ENCODE peak calls at places on chromosomes 5 and 9, in five cellular contexts. F, W, R, T and Z are unnamed samples.

GRCh38 chr9:119453490-119453911 is 84.3 kb upstream of the BRINP1 start:
- DNase-seq in F (no peak), W (no peak), R (no peak), T (no peak), Z (no peak)

GRCh38 chr5:136174021-136174659 is 18.8 kb downstream of the SMIM32 start:
- DNase-seq in F (peak; percentile 64), W (peak; percentile 66), R (peak; percentile 27), T (no peak), Z (peak; percentile 36)

GRCh38 chr5:87347272-87347671 is 65.5 kb downstream of the CCNH start:
- DNase-seq in F (peak; percentile 19), W (no peak), R (no peak), T (no peak), Z (no peak)

GRCh38 chr9:104091028-104091590 is 3.0 kb upstream of the SMC2 start:
- DNase-seq in F (peak; percentile 25), W (no peak), R (no peak), T (no peak), Z (no peak)

GRCh38 chr5:132322266-132322665 is 28.1 kb downstream of the SLC22A4 start:
- DNase-seq in F (no peak), W (no peak), R (no peak), T (no peak), Z (no peak)

GRCh38 chr9:19020886-19021285 is 12.1 kb downstream of the SAXO1 start:
- DNase-seq in F (no peak), W (no peak), R (no peak), T (no peak), Z (no peak)

GRCh38 chr5:133595465-133595864 is 16.9 kb downstream of the FSTL4 start:
- DNase-seq in F (no peak), W (no peak), R (no peak), T (no peak), Z (no peak)

GRCh38 chr5:134127988-134128647 is 13.6 kb downstream of the TCF7 start:
- DNase-seq in F (no peak), W (no peak), R (no peak), T (no peak), Z (no peak)

GRCh38 chr9:1869843-1870242 is 145.3 kb upstream of the SMARCA2 start:
- DNase-seq in F (no peak), W (peak; percentile 23), R (no peak), T (no peak), Z (no peak)

GRCh38 chr9:77999231-77999631 is 32.4 kb downstream of the GNAQ start:
- DNase-seq in F (peak; percentile 34), W (no peak), R (no peak), T (no peak), Z (no peak)

GRCh38 chr5:71767661-71768060 is 48.6 kb downstream of the CARTPT start:
- DNase-seq in F (peak; percentile 17), W (no peak), R (no peak), T (no peak), Z (no peak)

GRCh38 chr9:113309204-113309813 is 6.1 kb upstream of the RNF183 start:
- DNase-seq in F (peak; percentile 49), W (peak; percentile 61), R (no peak), T (no peak), Z (no peak)

GRCh38 chr5:151864349-151864748 is 60.3 kb downstream of the GLRA1 start:
- DNase-seq in F (no peak), W (no peak), R (no peak), T (no peak), Z (no peak)

DNA sequence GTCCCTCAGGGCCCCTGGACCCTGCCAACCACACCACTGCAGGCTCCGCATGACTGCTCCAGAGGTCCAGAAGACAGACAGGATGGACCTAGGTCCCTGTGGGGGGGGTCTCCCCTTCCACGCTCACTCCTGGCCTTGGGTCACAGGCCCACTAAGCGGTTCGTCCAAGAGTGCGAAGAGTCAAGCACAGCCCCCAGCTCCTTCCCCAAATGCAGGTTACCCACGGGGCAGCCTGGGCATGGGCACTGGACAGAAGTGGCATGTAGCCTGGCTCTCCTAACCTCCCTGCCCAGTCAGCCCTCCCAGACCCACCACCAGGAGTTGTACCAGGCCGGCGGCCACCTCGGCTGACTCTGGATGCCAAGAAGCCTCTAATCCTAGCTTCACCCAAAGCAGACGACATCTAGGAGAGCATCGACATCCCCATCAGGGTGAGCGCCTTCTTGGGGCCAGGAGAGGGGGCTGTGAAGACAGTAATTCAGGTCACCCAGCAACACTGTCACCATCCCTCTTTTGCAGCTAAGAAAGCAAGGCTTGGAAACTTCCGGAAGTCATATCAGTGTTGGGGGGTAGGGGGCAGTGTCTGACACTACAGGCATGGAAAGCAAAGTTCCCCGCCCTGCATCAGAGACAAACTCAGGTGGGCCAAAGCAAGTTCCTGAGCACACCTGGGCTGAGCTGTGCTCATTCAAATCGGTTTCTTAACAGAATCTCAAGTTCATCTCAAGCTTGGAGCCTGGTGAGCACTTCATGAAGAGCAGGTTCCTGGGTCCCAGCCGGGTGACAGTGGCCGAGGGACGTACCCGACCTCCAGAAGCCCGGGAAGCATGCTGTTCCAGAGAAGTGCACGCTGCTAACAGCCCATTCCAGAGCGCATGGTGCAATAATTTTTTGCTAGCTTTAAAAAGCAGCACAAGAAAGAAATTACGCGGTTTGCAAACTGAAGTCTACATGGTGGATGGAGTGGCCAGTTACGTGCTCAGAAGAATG is 68.7 kb downstream of the SEMA4D start:
- DNase-seq in F (no peak), W (no peak), R (no peak), T (no peak), Z (no peak)
- TF ChIP-seq CTCF in F (peak; percentile 35), W (peak; percentile 23), R (peak; percentile 42), T (no peak), Z (peak; percentile 6)

GRCh38 chr5:96869372-96869641 is 7.0 kb upstream of the ERAP2 start:
- DNase-seq in F (no peak), W (no peak), R (no peak), T (no peak), Z (no peak)
- TF ChIP-seq CTCF in F (no peak), W (no peak), R (no peak), T (no peak), Z (no peak)

GRCh38 chr9:82606761-82607382 is 456.1 kb downstream of the RASEF start:
- DNase-seq in F (peak; percentile 83), W (peak; percentile 76), R (peak; percentile 55), T (no peak), Z (peak; percentile 45)
- TF ChIP-seq CTCF in F (peak; percentile 56), W (peak; percentile 76), R (peak; percentile 64), T (peak; percentile 73), Z (peak; percentile 71)

GRCh38 chr9:38662763-38663593 is 42.6 kb upstream of the ANKRD18A start:
- DNase-seq in F (peak; percentile 74), W (peak; percentile 30), R (no peak), T (no peak), Z (no peak)
- TF ChIP-seq CTCF in F (peak; percentile 84), W (peak; percentile 48), R (peak; percentile 12), T (peak; percentile 43), Z (peak; percentile 23)

GRCh38 chr9:385818-386398 is 171.2 kb downstream of the DOCK8 start:
- DNase-seq in F (peak; percentile 62), W (peak; percentile 79), R (peak; percentile 25), T (no peak), Z (peak; percentile 24)
- TF ChIP-seq CTCF in F (peak; percentile 91), W (peak; percentile 90), R (peak; percentile 74), T (peak; percentile 93), Z (peak; percentile 92)

DNA sequence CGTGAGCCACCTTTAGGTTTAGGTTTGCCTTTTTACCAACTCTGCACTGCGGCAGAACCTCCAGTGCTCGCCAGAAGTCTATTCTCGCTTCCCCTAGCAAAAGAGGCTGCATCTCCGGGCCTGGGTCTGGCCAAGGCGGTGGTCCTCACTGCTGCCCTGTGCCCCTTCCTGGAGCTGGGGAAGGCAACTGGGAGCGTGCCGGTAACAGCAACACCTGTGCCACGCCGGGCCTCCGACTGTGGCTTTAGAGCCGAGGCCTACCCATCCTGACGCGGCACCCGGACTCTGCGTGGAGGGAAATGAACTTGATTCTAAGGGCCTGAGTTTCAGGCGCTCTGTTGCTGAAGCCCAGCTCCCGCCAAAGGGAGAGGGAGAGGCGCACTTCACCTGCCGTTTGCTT is 82.4 kb upstream of the SPATA31C2 start:
- DNase-seq in F (no peak), W (no peak), R (no peak), T (no peak), Z (no peak)
- TF ChIP-seq CTCF in F (no peak), W (no peak), R (no peak), T (no peak), Z (no peak)

GRCh38 chr5:73983661-73984060 is 357.7 kb downstream of the ARHGEF28 start:
- DNase-seq in F (no peak), W (no peak), R (no peak), T (no peak), Z (no peak)

GRCh38 chr5:73986729-73987128 is 360.7 kb downstream of the ARHGEF28 start:
- DNase-seq in F (no peak), W (no peak), R (no peak), T (no peak), Z (no peak)

GRCh38 chr5:73987915-73988314 is 361.9 kb downstream of the ARHGEF28 start:
- DNase-seq in F (no peak), W (no peak), R (no peak), T (no peak), Z (no peak)

GRCh38 chr5:73981696-73982095 is 355.7 kb downstream of the ARHGEF28 start:
- DNase-seq in F (no peak), W (no peak), R (no peak), T (no peak), Z (no peak)

DNA sequence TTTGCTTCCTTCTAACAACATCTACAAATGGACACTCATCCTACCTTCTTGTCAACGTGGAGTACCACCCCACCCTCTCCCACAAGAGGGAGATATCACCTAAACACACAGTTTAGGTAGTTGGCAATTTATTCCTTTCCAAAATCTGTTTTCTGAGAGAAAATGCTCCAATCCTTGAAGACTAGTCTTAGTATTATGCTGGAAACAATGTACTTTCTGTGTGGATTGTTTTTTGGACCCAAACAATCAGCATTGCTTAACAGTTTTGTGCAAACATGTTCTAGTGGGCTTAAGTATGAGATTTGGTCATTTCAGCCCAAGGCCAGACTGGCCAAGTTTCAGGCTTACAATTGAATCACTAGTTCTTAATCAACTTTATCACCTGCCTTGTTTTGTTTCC is 359.1 kb downstream of the ARHGEF28 start:
- DNase-seq in F (peak; percentile 32), W (peak; percentile 30), R (no peak), T (no peak), Z (no peak)
- TF ChIP-seq CTCF in F (peak; percentile 51), W (peak; percentile 44), R (peak; percentile 54), T (no peak), Z (peak; percentile 21)

GRCh38 chr9:90245661-90246060 is 397.0 kb downstream of the DIRAS2 start:
- DNase-seq in F (no peak), W (no peak), R (no peak), T (no peak), Z (no peak)
- TF ChIP-seq CTCF in F (no peak), W (no peak), R (no peak), T (no peak), Z (no peak)

GRCh38 chr5:21820527-21820926 is 1032.6 kb downstream of the CDH12 start:
- DNase-seq in F (no peak), W (no peak), R (no peak), T (no peak), Z (no peak)

GRCh38 chr5:21823588-21823987 is 1029.6 kb downstream of the CDH12 start:
- DNase-seq in F (peak; percentile 17), W (no peak), R (no peak), T (no peak), Z (no peak)

GRCh38 chr5:21823076-21823574 is 1030.0 kb downstream of the CDH12 start:
- DNase-seq in F (no peak), W (no peak), R (no peak), T (no peak), Z (no peak)

GRCh38 chr5:21817668-21818419 is 1035.3 kb downstream of the CDH12 start:
- DNase-seq in F (peak; percentile 19), W (no peak), R (no peak), T (no peak), Z (no peak)
- TF ChIP-seq CTCF in F (peak; percentile 23), W (no peak), R (no peak), T (peak; percentile 34), Z (peak; percentile 11)